ENCODE peak calls at places on chromosomes 13 and 19, in six cellular contexts. One of them, this sample, is unnamed.
A peak's percentile ranks its signal among the peaks of the same experiment; 100 is the strongest.

GRCh38 chr19:40982594-40983101 is 8.4 kb upstream of the CYP2B6 start:
- DNase-seq in CD8-positive, alpha-beta memory T cell: no peak
- DNase-seq in kidney glomerular epithelial cell: no peak
- DNase-seq in neuronal stem cell: no peak
- DNase-seq in AG09319: no peak
- DNase-seq in mesendoderm: peak; percentile 28
- DNase-seq in this sample: no peak

GRCh38 chr13:26529441-26529840 is 28.0 kb upstream of the WASF3 start:
- DNase-seq in neuronal stem cell: peak; percentile 79
- DNase-seq in kidney glomerular epithelial cell: peak; percentile 54
- DNase-seq in mesendoderm: peak; percentile 71
- DNase-seq in AG09319: peak; percentile 14
- DNase-seq in CD8-positive, alpha-beta memory T cell: no peak
- DNase-seq in this sample: no peak

GRCh38 chr19:6103217-6103644 is 7.1 kb downstream of the RFX2 start:
- DNase-seq in CD8-positive, alpha-beta memory T cell: no peak
- DNase-seq in AG09319: peak; percentile 90
- DNase-seq in mesendoderm: no peak
- DNase-seq in neuronal stem cell: no peak
- DNase-seq in kidney glomerular epithelial cell: peak; percentile 37
- DNase-seq in this sample: no peak

GRCh38 chr19:1258707-1259205 is 10.4 kb downstream of the MIDN start:
- DNase-seq in CD8-positive, alpha-beta memory T cell: no peak
- DNase-seq in kidney glomerular epithelial cell: no peak
- DNase-seq in neuronal stem cell: no peak
- DNase-seq in mesendoderm: no peak
- DNase-seq in AG09319: no peak
- DNase-seq in this sample: no peak

GRCh38 chr13:42892760-42893159 is 99.3 kb downstream of the EPSTI1 start:
- DNase-seq in mesendoderm: no peak
- DNase-seq in CD8-positive, alpha-beta memory T cell: no peak
- DNase-seq in AG09319: no peak
- DNase-seq in kidney glomerular epithelial cell: no peak
- DNase-seq in neuronal stem cell: no peak
- DNase-seq in this sample: no peak

GRCh38 chr13:38391341-38391740 is 41.7 kb downstream of the UFM1 start:
- DNase-seq in CD8-positive, alpha-beta memory T cell: no peak
- DNase-seq in mesendoderm: no peak
- DNase-seq in kidney glomerular epithelial cell: no peak
- DNase-seq in AG09319: no peak
- DNase-seq in neuronal stem cell: no peak
- DNase-seq in this sample: no peak

GRCh38 chr19:5436101-5436947 is 18.9 kb upstream of the ZNRF4 start:
- DNase-seq in mesendoderm: peak; percentile 90
- DNase-seq in CD8-positive, alpha-beta memory T cell: no peak
- DNase-seq in AG09319: no peak
- DNase-seq in kidney glomerular epithelial cell: peak; percentile 9
- DNase-seq in neuronal stem cell: peak; percentile 89
- DNase-seq in this sample: peak; percentile 82

GRCh38 chr19:15200575-15201364 is at the start of gene NOTCH3:
- DNase-seq in CD8-positive, alpha-beta memory T cell: no peak
- DNase-seq in AG09319: no peak
- DNase-seq in kidney glomerular epithelial cell: no peak
- DNase-seq in mesendoderm: peak; percentile 43
- DNase-seq in neuronal stem cell: peak; percentile 51
- DNase-seq in this sample: no peak

GRCh38 chr19:42198676-42199439 is 18.6 kb downstream of the DEDD2 start:
- DNase-seq in CD8-positive, alpha-beta memory T cell: peak; percentile 91
- DNase-seq in AG09319: no peak
- DNase-seq in neuronal stem cell: no peak
- DNase-seq in kidney glomerular epithelial cell: no peak
- DNase-seq in mesendoderm: peak; percentile 86
- DNase-seq in this sample: no peak

GRCh38 chr19:12938536-12939291 is at the start of gene CALR:
- DNase-seq in mesendoderm: peak; percentile 53
- DNase-seq in kidney glomerular epithelial cell: no peak
- DNase-seq in AG09319: no peak
- DNase-seq in CD8-positive, alpha-beta memory T cell: peak; percentile 64
- DNase-seq in neuronal stem cell: no peak
- DNase-seq in this sample: no peak

GRCh38 chr19:40284501-40285352 is at the start of gene AKT2:
- DNase-seq in CD8-positive, alpha-beta memory T cell: peak; percentile 86
- DNase-seq in kidney glomerular epithelial cell: peak; percentile 58
- DNase-seq in AG09319: no peak
- DNase-seq in mesendoderm: peak; percentile 90
- DNase-seq in neuronal stem cell: peak; percentile 94
- DNase-seq in this sample: peak; percentile 94

This sample was measured in NCI-H2227 treated with DMSO at 0.1 percent for 48 hours.